ENCODE peak calls at places on chromosomes 4 and X, in six cellular contexts. G is H9, P is heart left ventricle, F is psoas muscle, E is IMR-90, I is testis. U is an unnamed sample. For H3K9me3, the result is how much of the 10 kb centered on the place peaks cover.

GRCh38 chr4:151029537-151029936 is 14.5 kb upstream of the LRBA start:
- DNase-seq in G (no peak), P (no peak), F (no peak), E (no peak), I (no peak), U (no peak)

GRCh38 chr4:131613824-131614216 is 1535.3 kb upstream of the PCDH10 start:
- DNase-seq in G (no peak), P (no peak), F (no peak), E (peak), I (no peak), U (no peak)

GRCh38 chr4:99180367-99181169 is 36.5 kb upstream of the ADH4 start:
- DNase-seq in G (no peak), P (no peak), F (no peak), E (peak), I (no peak), U (no peak)

GRCh38 chrX:16946361-16946964 is at the start of gene REPS2:
- DNase-seq in G (peak), P (peak), F (peak), E (peak), I (peak), U (peak)

GRCh38 chr4:81781824-81782223 is 310.1 kb upstream of the RASGEF1B start:
- DNase-seq in G (no peak), P (no peak), F (no peak), E (no peak), I (no peak), U (no peak)

GRCh38 chr4:163107754-163108153 is 58.9 kb downstream of the NAF1 start:
- DNase-seq in G (no peak), P (no peak), F (no peak), E (peak), I (no peak), U (no peak)

GRCh38 chr4:168769416-168769815 is 240.6 kb downstream of the CBR4 start:
- DNase-seq in G (no peak), P (no peak), F (no peak), E (peak), I (no peak), U (no peak)

GRCh38 chr4:143986173-143986572 is 33.0 kb downstream of the GYPB start:
- DNase-seq in G (peak), P (no peak), F (no peak), E (no peak), I (no peak), U (no peak)

GRCh38 chr4:14348506-14348905 is 653.8 kb upstream of the CPEB2 start:
- DNase-seq in G (no peak), P (no peak), F (no peak), E (peak), I (no peak), U (no peak)

GRCh38 chr4:687048-687974 is 1.6 kb downstream of the SLC49A3 start:
- DNase-seq in G (peak), P (peak), F (peak), E (peak), I (peak), U (peak)

GRCh38 chr4:153143527-153144348 is 60.5 kb upstream of the TRIM2 start:
- DNase-seq in G (no peak), P (no peak), F (no peak), E (peak), I (no peak), U (peak)

GRCh38 chr4:86775061-86775460 is 74.1 kb downstream of the SLC10A6 start:
- DNase-seq in G (no peak), P (no peak), F (no peak), E (no peak), I (no peak), U (no peak)

GRCh38 chr4:145819246-145820181 is 119.1 kb downstream of the ZNF827 start:
- DNase-seq in G (no peak), P (no peak), F (no peak), E (no peak), I (no peak), U (no peak)

GRCh38 chr4:112519689-112520597 is 4.0 kb upstream of the NEUROG2 start:
- DNase-seq in G (peak), P (no peak), F (no peak), E (no peak), I (no peak), U (no peak)

GRCh38 chr4:177528620-177529019 is 86.4 kb upstream of the AGA start:
- DNase-seq in G (no peak), P (no peak), F (no peak), E (no peak), I (no peak), U (no peak)

GRCh38 chrX:30144971-30145731 is 70.2 kb upstream of the MAGEB2 start:
- DNase-seq in G (no peak), P (no peak), F (no peak), E (no peak), I (no peak), U (no peak)

GRCh38 chr4:150540959-150541360 is 41.0 kb upstream of the MAB21L2 start:
- DNase-seq in G (no peak), P (no peak), F (no peak), E (peak), I (no peak), U (no peak)

GRCh38 chr4:6063684-6064083 is 45.5 kb upstream of the C4orf50 start:
- DNase-seq in G (no peak), P (no peak), F (no peak), E (no peak), I (no peak), U (no peak)

GRCh38 chr4:94621491-94622080 is 136.2 kb upstream of the BMPR1B start:
- DNase-seq in G (no peak), P (no peak), F (no peak), E (peak), I (peak), U (peak)

GRCh38 chrX:78652971-78653822 is 5.9 kb downstream of the RTL3 start:
- DNase-seq in G (no peak), P (no peak), F (no peak), E (peak), I (no peak), U (no peak)

GRCh38 chrX:39766085-39766726 is 331.6 kb downstream of the BCOR start:
- DNase-seq in G (no peak), P (no peak), F (no peak), E (no peak), I (no peak), U (no peak)

GRCh38 chrX:54950730-54951375 is 30.2 kb downstream of the TRO start:
- DNase-seq in G (no peak), P (no peak), F (no peak), E (no peak), I (no peak), U (peak)

GRCh38 chrX:101079736-101080135 is 1.1 kb downstream of the TMEM35A start:
- DNase-seq in G (no peak), P (no peak), F (no peak), E (no peak), I (no peak), U (no peak)

GRCh38 chrX:107712231-107713204 is 63.1 kb downstream of the TSC22D3 start:
- DNase-seq in G (no peak), P (no peak), F (peak), E (peak), I (peak), U (no peak)

GRCh38 chr4:85489273-85489672 is 14.3 kb downstream of the ARHGAP24 start:
- DNase-seq in G (peak), P (no peak), F (no peak), E (peak), I (no peak), U (no peak)

GRCh38 chr4:119016636-119017035 is 119.0 kb upstream of the MYOZ2 start:
- DNase-seq in G (no peak), P (no peak), F (no peak), E (peak), I (no peak), U (no peak)

GRCh38 chr4:71564775-71565174 is 219.1 kb downstream of the GC start:
- DNase-seq in G (no peak), P (no peak), F (no peak), E (no peak), I (no peak), U (no peak)

GRCh38 chr4:53150631-53151488 is 215.0 kb downstream of the SCFD2 start:
- DNase-seq in G (no peak), P (no peak), F (no peak), E (peak), I (no peak), U (no peak)

GRCh38 chrX:13131511-13132137 is 87.2 kb upstream of the FAM9C start:
- DNase-seq in G (peak), P (no peak), F (no peak), E (no peak), I (no peak), U (no peak)

GRCh38 chr4:13766722-13767495 is 139.4 kb upstream of the BOD1L1 start:
- DNase-seq in G (no peak), P (peak), F (no peak), E (no peak), I (no peak), U (no peak)

GRCh38 chrX:132488819-132489255 is at the start of gene MBNL3:
- DNase-seq in G (peak), P (peak), F (peak), E (peak), I (peak), U (peak)

GRCh38 chr4:109389367-109390118 is 44.1 kb upstream of the SEC24B start:
- DNase-seq in G (no peak), P (no peak), F (no peak), E (no peak), I (no peak), U (no peak)

GRCh38 chr4:175125410-175126068 is 207.4 kb downstream of the ADAM29 start:
- DNase-seq in G (no peak), P (no peak), F (no peak), E (no peak), I (no peak), U (no peak)

DNA sequence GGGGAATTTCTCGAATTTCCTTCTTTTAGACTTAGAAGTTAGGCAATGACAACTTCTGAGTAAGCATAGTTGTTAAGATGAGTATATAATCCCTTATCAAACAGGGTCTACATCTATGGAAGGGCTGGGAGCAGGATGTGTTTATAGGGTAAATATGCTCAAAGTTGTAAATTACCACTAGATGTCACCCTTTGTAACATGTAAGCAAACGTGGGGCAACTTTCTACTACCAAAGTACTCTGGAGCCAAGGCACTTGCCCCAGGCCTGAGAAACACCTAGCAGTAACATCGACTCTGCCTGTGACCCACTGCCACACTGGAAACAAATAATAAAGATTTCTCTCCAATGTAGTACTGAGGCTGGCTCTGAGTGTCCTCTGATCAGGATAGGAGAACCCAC is 444.6 kb downstream of the IQCM start:
- DNase-seq in G (peak), P (no peak), F (no peak), E (peak), I (peak), U (peak)
- TF ChIP-seq CTCF in G (peak), P (peak), F (peak), E (peak), I (peak), U (peak)

DNA sequence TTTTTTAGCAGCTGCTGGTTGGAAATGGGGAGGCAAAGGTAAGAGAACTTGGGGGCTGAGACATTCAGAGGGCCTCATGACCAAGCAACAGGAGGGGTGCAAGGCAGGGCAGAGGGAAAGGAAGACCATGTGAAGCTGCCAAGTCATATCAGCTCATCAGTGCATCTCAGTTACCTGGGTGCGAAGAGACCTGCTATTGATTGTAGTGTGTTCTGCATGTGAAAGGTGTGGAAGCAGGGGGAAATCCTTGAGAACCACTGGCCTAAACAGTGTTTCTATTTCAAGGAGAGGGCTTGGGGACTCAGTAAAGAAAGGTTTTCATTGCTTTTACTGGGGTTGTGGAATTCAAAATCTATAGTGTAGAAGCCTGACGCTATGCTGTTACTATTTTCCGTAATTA is 47.1 kb upstream of the EDA start:
- DNase-seq in G (no peak), P (no peak), F (no peak), E (no peak), I (no peak), U (no peak)
- H3K9me3 ChIP-seq in G (under half), P (under half), F (under half), E (under half), I (under half), U (under half)

GRCh38 chr4:110587666-110588285 is 35.1 kb downstream of the PITX2 start:
- DNase-seq in G (peak), P (no peak), F (no peak), E (no peak), I (no peak), U (no peak)

GRCh38 chr4:110589297-110589696 is 33.6 kb downstream of the PITX2 start:
- DNase-seq in G (no peak), P (no peak), F (no peak), E (peak), I (no peak), U (no peak)

DNA sequence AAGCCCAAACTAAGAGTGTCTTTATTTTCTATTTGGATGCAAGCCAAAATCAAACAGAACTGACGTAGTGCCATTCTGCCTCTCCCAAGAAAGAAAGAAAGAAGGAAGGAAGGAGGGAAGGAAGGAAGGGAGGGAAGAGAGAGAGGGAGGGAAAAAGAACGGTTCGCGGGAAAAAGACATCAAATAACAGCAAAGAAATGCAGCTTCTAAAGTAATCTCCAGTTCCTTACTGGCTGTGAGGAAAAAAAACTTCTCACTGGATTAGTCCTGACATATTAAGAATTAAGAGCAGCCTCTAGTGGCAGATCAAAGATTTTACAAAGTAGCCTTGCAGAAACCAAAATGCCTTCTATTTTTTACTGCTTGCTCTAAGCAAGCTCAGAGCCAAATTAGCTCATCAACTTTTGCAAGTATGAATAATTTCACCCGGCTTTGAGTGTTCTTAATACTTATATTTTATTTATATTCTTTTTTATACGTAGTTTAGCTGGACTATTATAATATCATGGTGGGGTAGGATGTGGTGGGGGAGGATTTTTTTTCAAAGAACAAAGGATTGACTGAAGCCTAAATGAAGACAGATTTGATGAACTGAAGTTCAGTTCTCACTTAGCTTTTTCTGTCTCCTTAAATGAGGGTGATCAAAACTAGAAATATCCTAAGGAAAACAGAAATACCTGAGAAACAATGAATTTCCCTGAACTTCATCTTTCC is 36.6 kb downstream of the PITX2 start:
- DNase-seq in G (no peak), P (no peak), F (no peak), E (peak), I (no peak), U (no peak)
- TF ChIP-seq CTCF in G (peak), P (no peak), F (peak), E (peak), I (peak), U (peak)

GRCh38 chrX:47817897-47818296 is 18.8 kb upstream of the ZNF81 start:
- DNase-seq in G (no peak), P (no peak), F (no peak), E (no peak), I (no peak), U (no peak)
- H3K9me3 ChIP-seq in G (under half), P (under half), F (under half), E (under half), I (under half), U (under half)

U was measured in BE2C.